ENCODE peak calls at places on chromosomes 3 and 15, in eight cellular contexts. V is lung, M is trophoblast cell, G is SK-N-SH, H is transverse colon, K is A549, E is thoracic aorta, D is sigmoid colon. P is an unnamed sample.

GRCh38 chr3:146685050-146685814 is 80.1 kb upstream of the PLSCR5 start:
- DNase-seq in V (no peak), M (no peak), G (no peak), H (no peak), K (no peak), E (no peak), D (no peak), P (no peak)

GRCh38 chr3:126349611-126350501 is 7.4 kb downstream of the KLF15 start:
- DNase-seq in V (no peak), M (no peak), G (no peak), H (peak; percentile 3), K (no peak), E (no peak), D (peak; percentile 56), P (no peak)

GRCh38 chr3:160486459-160486869 is 36.9 kb upstream of the TRIM59 start:
- DNase-seq in V (no peak), M (peak; percentile 76), G (peak; percentile 27), H (no peak), K (no peak), E (no peak), D (no peak), P (peak; percentile 22)

GRCh38 chr3:53056442-53056841 is 10.6 kb upstream of the SFMBT1 start:
- DNase-seq in V (no peak), M (no peak), G (peak; percentile 48), H (no peak), K (no peak), E (no peak), D (peak; percentile 21), P (no peak)

GRCh38 chr15:83983634-83984458 is 251.7 kb upstream of the GOLGA6L4 start:
- DNase-seq in V (no peak), M (peak; percentile 26), G (no peak), H (no peak), K (no peak), E (no peak), D (no peak), P (no peak)

GRCh38 chr15:77993374-77993911 is 84.1 kb downstream of the TBC1D2B start:
- DNase-seq in V (no peak), M (no peak), G (no peak), H (no peak), K (no peak), E (no peak), D (peak; percentile 64), P (no peak)

GRCh38 chr3:8873740-8874139 is 89.5 kb downstream of the RAD18 start:
- DNase-seq in V (no peak), M (no peak), G (no peak), H (no peak), K (no peak), E (no peak), D (no peak), P (no peak)

GRCh38 chr3:169104541-169104940 is 559.0 kb downstream of the MECOM start:
- DNase-seq in V (no peak), M (no peak), G (no peak), H (no peak), K (no peak), E (no peak), D (no peak), P (no peak)

GRCh38 chr3:196399485-196399945 is 32.7 kb downstream of the UBXN7 start:
- DNase-seq in V (no peak), M (peak; percentile 83), G (no peak), H (no peak), K (no peak), E (no peak), D (no peak), P (no peak)

GRCh38 chr3:15796331-15796730 is 1.4 kb downstream of the ANKRD28 start:
- DNase-seq in V (no peak), M (no peak), G (no peak), H (no peak), K (no peak), E (no peak), D (no peak), P (no peak)

DNA sequence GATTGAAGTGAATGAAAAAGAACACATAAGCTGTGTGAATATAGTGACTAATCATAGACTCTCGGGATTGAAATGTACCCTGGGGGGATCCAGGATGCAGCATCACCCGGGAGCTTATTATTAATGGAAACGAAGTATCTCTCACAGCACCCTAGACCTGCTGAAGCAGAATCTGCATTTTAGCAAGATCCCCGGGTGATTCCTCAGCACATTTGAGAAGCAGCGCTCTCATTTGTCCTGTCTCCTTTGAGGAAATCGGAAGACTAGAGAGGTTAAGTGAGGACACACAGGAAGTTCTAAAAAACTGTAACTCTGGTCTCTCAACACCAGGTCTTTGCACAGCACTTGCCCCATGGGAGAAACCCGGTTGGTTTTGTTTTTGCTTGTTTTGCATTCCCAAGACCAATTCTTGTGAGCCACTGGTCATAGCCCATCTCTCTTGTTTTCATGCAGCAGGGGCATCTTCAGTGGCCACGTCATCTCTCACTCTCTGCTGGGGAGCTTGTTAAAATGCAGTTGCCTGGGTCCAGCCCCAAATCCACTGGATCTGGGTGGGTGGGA is 30.2 kb downstream of the ZNF710 start:
- DNase-seq in V (no peak), M (peak; percentile 76), G (no peak), H (peak; percentile 44), K (no peak), E (no peak), D (peak; percentile 48), P (peak; percentile 32)
- H3K4me3 ChIP-seq in V (no peak overlapping the region), M (no peak overlapping the region), G (no peak overlapping the region), H (no peak overlapping the region), K (no peak overlapping the region), E (no peak overlapping the region), D (no peak overlapping the region), P (no peak overlapping the region)

GRCh38 chr15:34325368-34325767 is 12.2 kb downstream of the SLC12A6 start:
- DNase-seq in V (no peak), M (no peak), G (no peak), H (no peak), K (no peak), E (no peak), D (no peak), P (no peak)

GRCh38 chr15:34329006-34329405 is 8.6 kb downstream of the SLC12A6 start:
- DNase-seq in V (no peak), M (no peak), G (no peak), H (no peak), K (no peak), E (no peak), D (no peak), P (no peak)

GRCh38 chr15:34323217-34323616 is 14.4 kb downstream of the SLC12A6 start:
- DNase-seq in V (no peak), M (no peak), G (no peak), H (no peak), K (no peak), E (no peak), D (no peak), P (no peak)

GRCh38 chr15:34327906-34328305 is 9.7 kb downstream of the SLC12A6 start:
- DNase-seq in V (no peak), M (no peak), G (no peak), H (no peak), K (no peak), E (no peak), D (no peak), P (no peak)

DNA sequence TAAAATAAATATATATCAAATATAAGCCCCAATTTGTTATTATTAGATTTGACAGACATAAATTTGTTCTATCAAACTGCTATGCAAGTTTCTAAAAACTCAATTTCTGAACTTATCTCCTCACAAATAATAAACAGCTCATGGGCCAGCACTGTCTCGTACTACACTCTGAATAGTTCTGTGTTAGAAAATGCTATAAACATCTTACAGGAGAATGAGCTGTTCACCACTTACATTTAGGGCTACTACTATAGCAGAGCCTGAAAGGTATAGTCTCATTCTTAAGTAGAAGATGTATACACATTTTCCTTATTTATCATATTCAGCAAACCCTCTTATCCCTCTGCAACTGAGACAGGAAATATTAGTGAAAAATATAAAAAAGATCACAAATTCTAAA is 12.6 kb downstream of the SLC12A6 start:
- DNase-seq in V (no peak), M (no peak), G (no peak), H (no peak), K (no peak), E (no peak), D (no peak), P (no peak)
- H3K27ac ChIP-seq in V (no peak overlapping the region), M (no peak overlapping the region), G (no peak overlapping the region), H (no peak overlapping the region), K (no peak overlapping the region), E (no peak overlapping the region), D (no peak overlapping the region), P (no peak overlapping the region)

GRCh38 chr15:52421029-52421428 is 107.7 kb downstream of the MYO5A start:
- DNase-seq in V (no peak), M (no peak), G (no peak), H (no peak), K (no peak), E (no peak), D (no peak), P (no peak)
- H3K4me1 ChIP-seq in V (no peaks in the 10 kb centered on the region), M (no peaks in the 10 kb centered on the region), G (no peaks in the 10 kb centered on the region), H (no peaks in the 10 kb centered on the region), K (no peaks in the 10 kb centered on the region), E (no peaks in the 10 kb centered on the region), D (no peaks in the 10 kb centered on the region), P (no peaks in the 10 kb centered on the region)

DNA sequence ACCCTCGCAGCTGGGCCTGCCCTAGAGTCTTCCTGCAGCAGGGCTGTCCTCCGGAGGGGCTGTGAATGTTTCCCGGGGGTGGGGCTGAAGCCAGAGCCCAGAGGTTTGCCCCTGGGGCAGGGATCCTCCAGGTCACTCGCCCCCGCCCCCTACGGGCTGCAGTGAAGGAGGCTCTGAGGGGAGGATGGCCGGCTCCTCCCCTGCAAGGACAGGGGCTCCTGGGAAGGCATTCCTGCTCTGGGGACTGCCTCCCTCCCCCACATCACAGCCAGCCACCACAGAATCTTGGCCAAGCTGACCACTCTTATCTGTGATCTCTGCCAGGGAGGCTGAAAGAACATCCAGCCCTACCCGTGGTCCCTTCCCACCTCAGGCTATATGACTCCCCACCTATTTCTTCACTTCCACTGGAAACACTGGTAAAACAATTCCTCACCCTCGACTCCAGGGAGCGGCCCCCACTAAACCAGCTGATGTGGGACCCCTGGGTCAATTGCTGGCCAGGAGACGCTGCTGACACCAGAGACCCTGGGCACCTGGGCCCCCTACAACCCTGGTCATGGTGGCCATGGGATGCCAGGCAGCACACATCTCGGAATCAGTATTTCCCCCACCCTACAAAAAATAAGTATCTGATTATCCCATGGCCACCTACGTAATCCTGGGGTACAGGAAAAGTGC is 66.0 kb downstream of the HMCES start:
- DNase-seq in V (no peak), M (peak; percentile 47), G (no peak), H (no peak), K (peak; percentile 21), E (no peak), D (no peak), P (no peak)
- H3K4me3 ChIP-seq in V (no peak overlapping the region), M (no peak overlapping the region), G (no peak overlapping the region), H (peak overlapping the region; percentile 53), K (peak overlapping the region; percentile 47), E (peak overlapping the region; percentile 57), D (no peak overlapping the region), P (no peak overlapping the region)

DNA sequence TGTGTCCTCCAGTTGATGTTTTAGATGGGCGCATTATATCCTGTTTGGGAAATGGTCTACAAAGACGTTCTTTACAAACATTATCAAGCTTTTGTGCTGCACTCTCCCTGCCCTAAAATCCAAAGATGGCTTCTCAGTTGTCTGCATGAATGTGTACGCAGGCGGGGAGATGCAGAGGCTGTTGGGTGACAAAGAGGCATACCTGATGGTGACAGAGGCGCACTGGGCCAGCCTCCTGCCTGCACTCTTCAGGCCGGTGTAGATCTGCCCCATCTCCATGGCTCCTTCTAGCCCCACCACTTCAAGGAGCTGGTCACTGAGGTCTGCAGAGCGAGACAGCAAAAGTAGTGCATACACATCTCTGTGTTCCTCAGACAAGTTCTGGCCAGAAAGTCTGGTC is 55.8 kb upstream of the ETV5 start:
- DNase-seq in V (no peak), M (no peak), G (no peak), H (no peak), K (no peak), E (no peak), D (no peak), P (no peak)
- H3K27ac ChIP-seq in V (no peak overlapping the region), M (no peak overlapping the region), G (no peak overlapping the region), H (no peak overlapping the region), K (no peak overlapping the region), E (no peak overlapping the region), D (no peak overlapping the region), P (no peak overlapping the region)